ENCODE peak calls at places on chromosomes 11 and 22, in seven cellular contexts. Z, Q, P, U, G, L and C are unnamed samples.
A peak's percentile ranks its signal among the peaks of the same experiment; 100 is the strongest.

GRCh38 chr11:128294685-128295079 is 292.7 kb downstream of the ETS1 start:
- DNase-seq in Z (no peak), Q (peak; percentile 54), P (no peak), U (no peak), G (no peak), L (no peak), C (no peak)

GRCh38 chr11:82174610-82175009 is 559.1 kb downstream of the FAM181B start:
- DNase-seq in Z (peak; percentile 59), Q (no peak), P (no peak), U (peak; percentile 67), G (no peak), L (no peak), C (peak; percentile 15)

GRCh38 chr22:24938741-24939341 is 7.7 kb downstream of the LHFPL7 start:
- DNase-seq in Z (peak; percentile 62), Q (peak; percentile 52), P (no peak), U (peak; percentile 77), G (peak; percentile 82), L (peak; percentile 55), C (peak; percentile 80)

GRCh38 chr22:41458161-41458728 is 10.2 kb downstream of the PHF5A start:
- DNase-seq in Z (no peak), Q (no peak), P (no peak), U (no peak), G (no peak), L (no peak), C (no peak)

GRCh38 chr11:75031771-75032549 is 43.2 kb downstream of the NEU3 start:
- DNase-seq in Z (peak; percentile 74), Q (peak; percentile 83), P (peak; percentile 74), U (peak; percentile 96), G (peak; percentile 90), L (peak; percentile 67), C (peak; percentile 64)

GRCh38 chr22:40668611-40669390 is 10.5 kb upstream of the MCHR1 start:
- DNase-seq in Z (no peak), Q (peak; percentile 85), P (no peak), U (no peak), G (peak; percentile 98), L (peak; percentile 48), C (no peak)

GRCh38 chr11:64385953-64386704 is 27.2 kb downstream of the RPS6KA4 start:
- DNase-seq in Z (no peak), Q (peak; percentile 34), P (no peak), U (no peak), G (peak; percentile 70), L (no peak), C (no peak)

GRCh38 chr11:115290479-115291390 is 213.5 kb downstream of the CADM1 start:
- DNase-seq in Z (no peak), Q (no peak), P (no peak), U (no peak), G (no peak), L (no peak), C (no peak)

GRCh38 chr22:34966980-34967379 is 99.0 kb upstream of the ISX start:
- DNase-seq in Z (no peak), Q (no peak), P (no peak), U (peak; percentile 59), G (no peak), L (no peak), C (no peak)

GRCh38 chr22:22110548-22111266 is 128.1 kb upstream of the TOP3B start:
- DNase-seq in Z (peak; percentile 53), Q (peak; percentile 49), P (no peak), U (peak; percentile 85), G (peak; percentile 89), L (peak; percentile 91), C (peak; percentile 82)

GRCh38 chr11:117334896-117335295 is 7.2 kb downstream of the CEP164 start:
- DNase-seq in Z (no peak), Q (no peak), P (no peak), U (no peak), G (no peak), L (no peak), C (no peak)

GRCh38 chr11:22510010-22510409 is 115.6 kb downstream of the FANCF start:
- DNase-seq in Z (no peak), Q (peak; percentile 1), P (no peak), U (no peak), G (no peak), L (no peak), C (no peak)

GRCh38 chr22:21026783-21027692 is 5.3 kb downstream of the SLC7A4 start:
- DNase-seq in Z (no peak), Q (peak; percentile 68), P (peak; percentile 59), U (no peak), G (peak; percentile 96), L (no peak), C (peak; percentile 46)

GRCh38 chr11:122101625-122102291 is 14.3 kb downstream of the BLID start:
- DNase-seq in Z (peak; percentile 93), Q (peak; percentile 89), P (peak; percentile 44), U (peak; percentile 91), G (no peak), L (no peak), C (peak; percentile 43)

GRCh38 chr11:22192642-22193347 is at the start of gene ANO5:
- DNase-seq in Z (peak; percentile 71), Q (peak; percentile 1), P (peak; percentile 74), U (peak; percentile 93), G (peak; percentile 72), L (peak; percentile 29), C (peak; percentile 88)

GRCh38 chr11:15327786-15328231 is 213.1 kb downstream of the INSC start:
- DNase-seq in Z (peak; percentile 77), Q (peak; percentile 10), P (peak; percentile 40), U (peak; percentile 96), G (no peak), L (peak; percentile 44), C (peak; percentile 61)

GRCh38 chr11:91703042-91703441 is 521.6 kb upstream of the FAT3 start:
- DNase-seq in Z (no peak), Q (no peak), P (no peak), U (no peak), G (no peak), L (no peak), C (no peak)

GRCh38 chr22:42074153-42074750 is at the start of gene PHETA2:
- DNase-seq in Z (no peak), Q (peak; percentile 67), P (peak; percentile 61), U (peak; percentile 68), G (peak; percentile 91), L (peak; percentile 54), C (peak; percentile 80)

GRCh38 chr11:2263012-2263565 is 7.3 kb downstream of the ASCL2 start:
- DNase-seq in Z (no peak), Q (no peak), P (no peak), U (peak; percentile 33), G (peak; percentile 85), L (no peak), C (peak; percentile 61)

GRCh38 chr11:111604392-111605009 is 2.3 kb downstream of the SIK2 start:
- DNase-seq in Z (peak; percentile 84), Q (peak; percentile 66), P (no peak), U (no peak), G (peak; percentile 57), L (peak; percentile 66), C (peak; percentile 51)

GRCh38 chr22:48739348-48740085 is 1088.2 kb downstream of the BRD1 start:
- DNase-seq in Z (no peak), Q (no peak), P (no peak), U (peak; percentile 29), G (peak; percentile 66), L (no peak), C (peak; percentile 46)

GRCh38 chr11:69684651-69685050 is 9.5 kb upstream of the LTO1 start:
- DNase-seq in Z (no peak), Q (no peak), P (no peak), U (no peak), G (no peak), L (no peak), C (peak; percentile 32)

GRCh38 chr11:69683764-69684333 is 8.7 kb upstream of the LTO1 start:
- DNase-seq in Z (peak; percentile 81), Q (peak; percentile 40), P (no peak), U (peak; percentile 87), G (peak; percentile 54), L (no peak), C (peak; percentile 80)

GRCh38 chr11:69686452-69686851 is 11.3 kb upstream of the LTO1 start:
- DNase-seq in Z (no peak), Q (no peak), P (no peak), U (no peak), G (no peak), L (no peak), C (peak; percentile 58)

GRCh38 chr11:69686856-69687255 is 11.7 kb upstream of the LTO1 start:
- DNase-seq in Z (no peak), Q (no peak), P (no peak), U (no peak), G (peak; percentile 43), L (no peak), C (peak; percentile 19)

GRCh38 chr11:69685348-69685747 is 10.2 kb upstream of the LTO1 start:
- DNase-seq in Z (no peak), Q (no peak), P (no peak), U (no peak), G (no peak), L (no peak), C (no peak)
- H3K4me3 ChIP-seq in Z (peak overlapping the region; percentile 20), Q (no peak overlapping the region), P (no peak overlapping the region), U (no peak overlapping the region), G (no peak overlapping the region), L (no peak overlapping the region), C (peak overlapping the region; percentile 10)

GRCh38 chr22:31347251-31348008 is 1.3 kb upstream of the PATZ1 start:
- DNase-seq in Z (peak; percentile 91), Q (peak; percentile 84), P (peak; percentile 65), U (peak; percentile 88), G (peak; percentile 93), L (peak; percentile 89), C (peak; percentile 86)
- H3K4me3 ChIP-seq in Z (peak overlapping the region; percentile 64), Q (peak overlapping the region; percentile 64), P (peak overlapping the region; percentile 73), U (peak overlapping the region; percentile 86), G (peak overlapping the region; percentile 77), L (peak overlapping the region; percentile 96), C (peak overlapping the region; percentile 89)

GRCh38 chr22:17237031-17237668 is 17.9 kb upstream of the ADA2 start:
- DNase-seq in Z (no peak), Q (no peak), P (no peak), U (no peak), G (peak; percentile 13), L (peak; percentile 80), C (no peak)
- H3K4me3 ChIP-seq in Z (no peak overlapping the region), Q (no peak overlapping the region), P (peak overlapping the region; percentile 4), U (no peak overlapping the region), G (no peak overlapping the region), L (peak overlapping the region; percentile 56), C (no peak overlapping the region)

GRCh38 chr11:133531971-133532651 is at the start of gene OPCML:
- DNase-seq in Z (no peak), Q (no peak), P (no peak), U (peak; percentile 81), G (no peak), L (no peak), C (no peak)

GRCh38 chr11:133529807-133530500 is 2.3 kb downstream of the OPCML start:
- DNase-seq in Z (no peak), Q (no peak), P (no peak), U (peak; percentile 76), G (no peak), L (no peak), C (peak; percentile 67)

GRCh38 chr11:133533205-133533604 is 904 bp upstream of the OPCML start:
- DNase-seq in Z (no peak), Q (no peak), P (no peak), U (no peak), G (no peak), L (no peak), C (no peak)

GRCh38 chr11:133530501-133530835 is 1.8 kb downstream of the OPCML start:
- DNase-seq in Z (no peak), Q (no peak), P (no peak), U (peak; percentile 87), G (no peak), L (no peak), C (peak; percentile 75)

DNA sequence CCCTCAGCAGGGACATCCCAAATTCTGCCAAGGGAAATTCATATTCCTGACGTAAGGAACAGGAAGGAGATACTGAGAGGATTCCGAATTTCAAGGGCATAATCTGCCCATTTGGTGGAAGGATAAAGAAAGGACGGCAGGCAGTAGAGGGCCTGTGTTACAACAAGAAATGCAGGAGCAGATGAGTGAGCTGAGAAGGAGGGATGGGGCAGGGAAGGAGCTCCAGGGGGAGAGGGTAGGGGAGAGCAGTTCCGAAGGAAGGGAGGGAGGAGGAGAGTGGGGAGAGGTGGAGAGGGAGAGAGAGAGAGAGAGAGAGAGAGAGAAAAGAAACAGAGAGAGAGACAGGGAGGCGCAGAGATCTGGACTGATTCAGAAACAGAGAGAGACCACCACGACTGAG is 851 bp downstream of the OPCML start:
- DNase-seq in Z (no peak), Q (no peak), P (no peak), U (peak; percentile 63), G (no peak), L (no peak), C (peak; percentile 69)
- H3K4me3 ChIP-seq in Z (no peak overlapping the region), Q (no peak overlapping the region), P (no peak overlapping the region), U (peak overlapping the region; percentile 77), G (no peak overlapping the region), L (no peak overlapping the region), C (peak overlapping the region; percentile 69)